ENCODE peak calls at places on chromosome 17, in four cellular contexts. One of them, this sample, is unnamed.

GRCh38 chr17:15649861-15650391 is 30.4 kb upstream of the FBXW10B start:
- DNase-seq in brain microvascular endothelial cell: peak
- DNase-seq in lower lobe of right lung: no peak
- DNase-seq in ovary: no peak
- DNase-seq in this sample: no peak

GRCh38 chr17:50304781-50305404 is 30.6 kb downstream of the TMEM92 start:
- DNase-seq in brain microvascular endothelial cell: peak
- DNase-seq in lower lobe of right lung: no peak
- DNase-seq in ovary: no peak
- DNase-seq in this sample: no peak

GRCh38 chr17:59800530-59800942 is 92.2 kb downstream of the TUBD1 start:
- DNase-seq in brain microvascular endothelial cell: no peak
- DNase-seq in lower lobe of right lung: no peak
- DNase-seq in ovary: no peak
- DNase-seq in this sample: no peak

GRCh38 chr17:50258647-50259483 is 15.4 kb upstream of the TMEM92 start:
- DNase-seq in brain microvascular endothelial cell: no peak
- DNase-seq in lower lobe of right lung: no peak
- DNase-seq in ovary: peak
- DNase-seq in this sample: peak

GRCh38 chr17:78960945-78961344 is 18.8 kb downstream of the LGALS3BP start:
- DNase-seq in brain microvascular endothelial cell: no peak
- DNase-seq in lower lobe of right lung: peak
- DNase-seq in ovary: no peak
- DNase-seq in this sample: no peak

GRCh38 chr17:70622382-70623260 is 453.3 kb downstream of the KCNJ2 start:
- DNase-seq in brain microvascular endothelial cell: peak
- DNase-seq in lower lobe of right lung: peak
- DNase-seq in ovary: peak
- DNase-seq in this sample: no peak

GRCh38 chr17:59859444-59860025 is 33.2 kb downstream of the TUBD1 start:
- DNase-seq in brain microvascular endothelial cell: peak
- DNase-seq in lower lobe of right lung: no peak
- DNase-seq in ovary: no peak
- DNase-seq in this sample: peak

GRCh38 chr17:75894049-75894742 is 2.6 kb downstream of the TRIM65 start:
- DNase-seq in brain microvascular endothelial cell: no peak
- DNase-seq in lower lobe of right lung: no peak
- DNase-seq in ovary: no peak
- DNase-seq in this sample: no peak

GRCh38 chr17:50375858-50376538 is 3.0 kb downstream of the EME1 start:
- DNase-seq in brain microvascular endothelial cell: no peak
- DNase-seq in lower lobe of right lung: no peak
- DNase-seq in ovary: no peak
- DNase-seq in this sample: no peak

GRCh38 chr17:60148300-60148838 is 1.4 kb upstream of the CA4 start:
- DNase-seq in brain microvascular endothelial cell: no peak
- DNase-seq in lower lobe of right lung: no peak
- DNase-seq in ovary: no peak
- DNase-seq in this sample: no peak

GRCh38 chr17:60231691-60232090 is 81.9 kb downstream of the CA4 start:
- DNase-seq in brain microvascular endothelial cell: no peak
- DNase-seq in lower lobe of right lung: no peak
- DNase-seq in ovary: no peak
- DNase-seq in this sample: peak

GRCh38 chr17:80478487-80479245 is 2.3 kb upstream of the NPTX1 start:
- DNase-seq in brain microvascular endothelial cell: no peak
- DNase-seq in lower lobe of right lung: no peak
- DNase-seq in ovary: no peak
- DNase-seq in this sample: no peak

GRCh38 chr17:49404906-49405305 is 9.8 kb downstream of the PHB1 start:
- DNase-seq in brain microvascular endothelial cell: no peak
- DNase-seq in lower lobe of right lung: no peak
- DNase-seq in ovary: no peak
- DNase-seq in this sample: no peak

GRCh38 chr17:49717371-49717841 is 9.6 kb upstream of the SLC35B1 start:
- DNase-seq in brain microvascular endothelial cell: no peak
- DNase-seq in lower lobe of right lung: no peak
- DNase-seq in ovary: no peak
- DNase-seq in this sample: no peak

DNA sequence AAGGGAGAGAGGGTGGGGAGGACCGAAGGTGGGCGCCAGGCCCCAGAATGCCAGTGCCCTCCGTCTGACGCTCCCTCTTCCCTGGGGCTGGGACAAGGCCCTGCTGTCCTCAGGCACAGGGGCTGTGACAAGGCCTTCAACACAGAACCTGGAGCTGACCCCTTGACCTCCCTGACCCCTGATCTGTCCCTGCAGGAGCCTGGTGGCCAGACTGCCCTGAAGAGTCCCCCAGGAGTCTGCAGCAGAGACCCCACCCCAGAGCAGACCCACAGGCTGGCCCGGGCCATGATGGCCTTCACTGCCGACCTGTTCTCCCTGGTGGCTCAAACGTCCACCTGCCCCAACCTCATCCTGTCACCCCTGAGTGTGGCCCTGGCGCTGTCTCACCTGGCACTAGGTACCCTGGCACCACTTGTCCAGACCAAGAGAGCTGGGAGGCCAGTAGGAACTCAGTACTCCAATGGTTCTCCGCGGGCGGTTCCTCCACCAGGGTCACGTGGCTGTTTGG is 2.9 kb downstream of the SERPINF2 start:
- DNase-seq in brain microvascular endothelial cell: no peak
- DNase-seq in lower lobe of right lung: no peak
- DNase-seq in ovary: no peak
- DNase-seq in this sample: no peak
- H3K4me3 ChIP-seq in brain microvascular endothelial cell: no peak
- H3K4me3 ChIP-seq in lower lobe of right lung: no peak
- H3K4me3 ChIP-seq in ovary: no peak
- H3K4me3 ChIP-seq in this sample: no peak

GRCh38 chr17:13513039-13513405 is 88.7 kb downstream of the HS3ST3A1 start:
- DNase-seq in brain microvascular endothelial cell: no peak
- DNase-seq in lower lobe of right lung: no peak
- DNase-seq in ovary: peak
- DNase-seq in this sample: no peak

GRCh38 chr17:13508916-13509315 is 92.8 kb downstream of the HS3ST3A1 start:
- DNase-seq in brain microvascular endothelial cell: no peak
- DNase-seq in lower lobe of right lung: no peak
- DNase-seq in ovary: no peak
- DNase-seq in this sample: no peak

GRCh38 chr17:13509561-13509960 is 92.2 kb downstream of the HS3ST3A1 start:
- DNase-seq in brain microvascular endothelial cell: no peak
- DNase-seq in lower lobe of right lung: no peak
- DNase-seq in ovary: no peak
- DNase-seq in this sample: no peak

DNA sequence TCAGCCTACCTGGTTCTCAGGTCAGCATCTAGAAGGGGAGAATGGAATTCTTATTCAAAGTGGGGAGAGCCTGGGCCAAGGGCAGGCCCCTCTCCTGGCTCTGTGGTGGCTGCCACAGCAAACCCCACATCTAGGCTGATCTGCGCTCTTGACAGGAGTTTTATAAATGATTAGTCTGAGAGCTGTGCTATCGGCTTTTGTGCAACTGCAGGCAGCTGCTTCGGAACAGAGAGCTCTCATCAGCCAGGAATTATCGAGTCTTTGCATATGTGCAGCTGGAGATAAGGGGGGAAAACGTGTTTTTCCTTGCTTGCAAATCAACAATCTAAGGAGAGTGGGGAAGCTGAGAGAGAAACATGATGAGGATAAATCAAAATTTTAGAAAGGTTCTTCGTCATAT is 91.7 kb downstream of the HS3ST3A1 start:
- DNase-seq in brain microvascular endothelial cell: no peak
- DNase-seq in lower lobe of right lung: no peak
- DNase-seq in ovary: no peak
- DNase-seq in this sample: no peak
- H3K4me3 ChIP-seq in brain microvascular endothelial cell: no peak
- H3K4me3 ChIP-seq in lower lobe of right lung: no peak
- H3K4me3 ChIP-seq in ovary: no peak
- H3K4me3 ChIP-seq in this sample: no peak

GRCh38 chr17:21090889-21091618 is 35.7 kb upstream of the DHRS7B start:
- DNase-seq in brain microvascular endothelial cell: no peak
- DNase-seq in lower lobe of right lung: no peak
- DNase-seq in ovary: no peak
- DNase-seq in this sample: no peak

GRCh38 chr17:21094298-21094704 is 32.5 kb upstream of the DHRS7B start:
- DNase-seq in brain microvascular endothelial cell: no peak
- DNase-seq in lower lobe of right lung: no peak
- DNase-seq in ovary: no peak
- DNase-seq in this sample: no peak

GRCh38 chr17:21089145-21089544 is 37.6 kb upstream of the DHRS7B start:
- DNase-seq in brain microvascular endothelial cell: no peak
- DNase-seq in lower lobe of right lung: no peak
- DNase-seq in ovary: no peak
- DNase-seq in this sample: peak

GRCh38 chr17:21085707-21086106 is 41.1 kb upstream of the DHRS7B start:
- DNase-seq in brain microvascular endothelial cell: no peak
- DNase-seq in lower lobe of right lung: no peak
- DNase-seq in ovary: no peak
- DNase-seq in this sample: no peak

GRCh38 chr17:21089933-21090888 is 36.6 kb upstream of the DHRS7B start:
- DNase-seq in brain microvascular endothelial cell: no peak
- DNase-seq in lower lobe of right lung: no peak
- DNase-seq in ovary: no peak
- DNase-seq in this sample: no peak
- H3K4me3 ChIP-seq in brain microvascular endothelial cell: no peak
- H3K4me3 ChIP-seq in lower lobe of right lung: no peak
- H3K4me3 ChIP-seq in ovary: no peak
- H3K4me3 ChIP-seq in this sample: no peak

DNA sequence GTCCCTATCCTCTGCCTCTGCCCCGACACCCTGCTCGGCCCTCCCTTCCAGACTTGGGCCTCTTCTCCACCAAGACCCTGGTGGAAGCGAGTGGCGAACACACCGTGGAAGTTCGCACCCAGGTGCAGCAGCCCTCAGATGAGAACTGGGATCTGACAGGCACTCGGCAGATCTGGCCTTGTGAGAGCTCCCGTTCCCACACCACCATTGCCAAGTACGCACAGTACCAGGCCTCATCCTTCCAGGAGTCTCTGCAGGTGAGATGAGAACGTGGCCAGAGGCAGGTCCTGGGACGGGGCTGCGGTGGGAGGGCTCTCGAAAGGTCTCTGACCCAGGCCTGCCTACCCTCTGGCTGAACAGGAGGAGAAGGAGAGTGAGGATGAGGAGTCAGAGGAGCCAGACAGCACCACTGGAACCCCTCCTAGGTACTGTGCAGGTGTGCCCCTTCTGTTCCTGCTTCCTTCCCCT is 3.9 kb upstream of the TMEM88 start:
- DNase-seq in brain microvascular endothelial cell: no peak
- DNase-seq in lower lobe of right lung: no peak
- DNase-seq in ovary: peak
- DNase-seq in this sample: no peak
- H3K4me3 ChIP-seq in brain microvascular endothelial cell: no peak
- H3K4me3 ChIP-seq in lower lobe of right lung: peak
- H3K4me3 ChIP-seq in ovary: no peak
- H3K4me3 ChIP-seq in this sample: no peak

DNA sequence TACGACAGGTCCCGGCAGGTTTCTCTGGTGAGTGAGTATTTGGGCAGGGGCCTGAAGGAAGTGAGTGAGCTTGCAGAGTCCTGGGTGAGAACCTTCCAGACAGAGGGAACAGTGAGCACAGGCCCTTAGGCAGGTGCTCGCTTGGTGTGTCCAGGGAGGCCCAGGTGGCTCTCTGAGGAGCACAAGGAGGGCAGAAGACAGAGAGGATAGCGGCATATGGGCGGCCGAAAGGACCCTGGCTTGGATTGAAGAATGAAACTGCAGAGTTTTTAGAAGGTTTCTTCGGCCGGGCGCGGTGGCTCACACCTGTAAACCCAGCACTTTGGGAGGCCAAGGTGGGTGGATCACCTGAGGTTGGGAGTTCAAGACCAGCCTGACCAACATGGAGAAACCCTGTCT is 6.7 kb downstream of the DRG2 start:
- DNase-seq in brain microvascular endothelial cell: no peak
- DNase-seq in lower lobe of right lung: no peak
- DNase-seq in ovary: no peak
- DNase-seq in this sample: no peak
- H3K4me3 ChIP-seq in brain microvascular endothelial cell: no peak
- H3K4me3 ChIP-seq in lower lobe of right lung: no peak
- H3K4me3 ChIP-seq in ovary: no peak
- H3K4me3 ChIP-seq in this sample: no peak

DNA sequence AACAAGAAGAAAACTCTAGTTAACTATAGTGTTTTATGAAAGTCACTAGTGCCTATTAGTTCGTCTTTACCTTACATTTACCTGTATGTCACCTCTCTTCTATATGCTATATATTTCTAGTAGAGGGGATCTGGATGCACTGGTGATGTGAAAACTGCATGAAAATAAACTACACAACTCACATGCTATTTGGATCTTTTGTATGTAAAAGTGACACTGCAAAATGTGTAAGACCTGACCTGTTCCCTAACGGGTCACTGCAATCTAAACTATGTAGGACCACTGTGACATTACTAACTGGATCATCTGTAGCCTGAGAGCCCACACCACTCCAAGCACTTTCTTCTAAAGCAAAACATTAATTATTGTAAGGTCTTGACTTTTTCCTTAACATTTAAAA is 1.7 kb downstream of the BLMH start:
- DNase-seq in brain microvascular endothelial cell: no peak
- DNase-seq in lower lobe of right lung: no peak
- DNase-seq in ovary: no peak
- DNase-seq in this sample: no peak
- H3K4me3 ChIP-seq in brain microvascular endothelial cell: no peak
- H3K4me3 ChIP-seq in lower lobe of right lung: no peak
- H3K4me3 ChIP-seq in ovary: no peak
- H3K4me3 ChIP-seq in this sample: no peak

This sample was measured in AG09309.